ENCODE peak calls at places on chromosomes 5 and 9, in ten cellular contexts. One of them, this sample, is unnamed.

GRCh38 chr5:1161832-1162229 is 39.6 kb upstream of the SLC6A19 start:
- DNase-seq in activated T-helper 9 cell treated with anti-CD3 and anti-CD28 coated beads, Interleukin-2, amount 50 U/mL, for 16 hours: no peak
- DNase-seq in EL: no peak
- DNase-seq in NCI-H82: no peak
- DNase-seq in GM10248: no peak
- DNase-seq in fibroblast of lung: no peak
- DNase-seq in BJ: no peak
- DNase-seq in AG08395: no peak
- DNase-seq in skeletal muscle cell: no peak
- DNase-seq in RWPE1: peak; percentile 63
- DNase-seq in this sample: no peak

GRCh38 chr5:68330564-68330963 is 115.0 kb downstream of the PIK3R1 start:
- DNase-seq in activated T-helper 9 cell treated with anti-CD3 and anti-CD28 coated beads, Interleukin-2, amount 50 U/mL, for 16 hours: no peak
- DNase-seq in EL: peak; percentile 38
- DNase-seq in NCI-H82: no peak
- DNase-seq in GM10248: no peak
- DNase-seq in fibroblast of lung: peak; percentile 51
- DNase-seq in BJ: no peak
- DNase-seq in AG08395: peak; percentile 21
- DNase-seq in skeletal muscle cell: no peak
- DNase-seq in RWPE1: no peak
- DNase-seq in this sample: no peak

GRCh38 chr9:124214596-124215550 is 42.9 kb upstream of the NEK6 start:
- DNase-seq in activated T-helper 9 cell treated with anti-CD3 and anti-CD28 coated beads, Interleukin-2, amount 50 U/mL, for 16 hours: no peak
- DNase-seq in EL: no peak
- DNase-seq in NCI-H82: no peak
- DNase-seq in GM10248: no peak
- DNase-seq in fibroblast of lung: no peak
- DNase-seq in BJ: no peak
- DNase-seq in AG08395: no peak
- DNase-seq in skeletal muscle cell: no peak
- DNase-seq in RWPE1: no peak
- DNase-seq in this sample: no peak

GRCh38 chr5:37604290-37604689 is 225.2 kb downstream of the WDR70 start:
- DNase-seq in activated T-helper 9 cell treated with anti-CD3 and anti-CD28 coated beads, Interleukin-2, amount 50 U/mL, for 16 hours: no peak
- DNase-seq in EL: no peak
- DNase-seq in NCI-H82: no peak
- DNase-seq in GM10248: no peak
- DNase-seq in fibroblast of lung: no peak
- DNase-seq in BJ: no peak
- DNase-seq in AG08395: no peak
- DNase-seq in skeletal muscle cell: no peak
- DNase-seq in RWPE1: no peak
- DNase-seq in this sample: no peak

GRCh38 chr5:172830876-172831662 is 3.0 kb upstream of the ERGIC1 start:
- DNase-seq in activated T-helper 9 cell treated with anti-CD3 and anti-CD28 coated beads, Interleukin-2, amount 50 U/mL, for 16 hours: no peak
- DNase-seq in EL: peak; percentile 76
- DNase-seq in NCI-H82: no peak
- DNase-seq in GM10248: no peak
- DNase-seq in fibroblast of lung: peak; percentile 92
- DNase-seq in BJ: no peak
- DNase-seq in AG08395: peak; percentile 68
- DNase-seq in skeletal muscle cell: peak; percentile 94
- DNase-seq in RWPE1: no peak
- DNase-seq in this sample: no peak

GRCh38 chr5:3394046-3394597 is 201.5 kb upstream of the IRX1 start:
- DNase-seq in activated T-helper 9 cell treated with anti-CD3 and anti-CD28 coated beads, Interleukin-2, amount 50 U/mL, for 16 hours: no peak
- DNase-seq in EL: no peak
- DNase-seq in NCI-H82: peak; percentile 84
- DNase-seq in GM10248: no peak
- DNase-seq in fibroblast of lung: no peak
- DNase-seq in BJ: no peak
- DNase-seq in AG08395: no peak
- DNase-seq in skeletal muscle cell: no peak
- DNase-seq in RWPE1: no peak
- DNase-seq in this sample: no peak

GRCh38 chr5:138445547-138446271 is 6.9 kb downstream of the REEP2 start:
- DNase-seq in activated T-helper 9 cell treated with anti-CD3 and anti-CD28 coated beads, Interleukin-2, amount 50 U/mL, for 16 hours: no peak
- DNase-seq in EL: no peak
- DNase-seq in NCI-H82: no peak
- DNase-seq in GM10248: no peak
- DNase-seq in fibroblast of lung: no peak
- DNase-seq in BJ: no peak
- DNase-seq in AG08395: no peak
- DNase-seq in skeletal muscle cell: no peak
- DNase-seq in RWPE1: no peak
- DNase-seq in this sample: no peak

GRCh38 chr9:104927216-104927911 is 591 bp downstream of the ABCA1 start:
- DNase-seq in activated T-helper 9 cell treated with anti-CD3 and anti-CD28 coated beads, Interleukin-2, amount 50 U/mL, for 16 hours: no peak
- DNase-seq in EL: peak; percentile 62
- DNase-seq in NCI-H82: no peak
- DNase-seq in GM10248: peak; percentile 24
- DNase-seq in fibroblast of lung: peak; percentile 62
- DNase-seq in BJ: no peak
- DNase-seq in AG08395: peak; percentile 33
- DNase-seq in skeletal muscle cell: no peak
- DNase-seq in RWPE1: peak; percentile 63
- DNase-seq in this sample: no peak

GRCh38 chr9:20207161-20207560 is 415.1 kb downstream of the MLLT3 start:
- DNase-seq in activated T-helper 9 cell treated with anti-CD3 and anti-CD28 coated beads, Interleukin-2, amount 50 U/mL, for 16 hours: no peak
- DNase-seq in EL: no peak
- DNase-seq in NCI-H82: no peak
- DNase-seq in GM10248: no peak
- DNase-seq in fibroblast of lung: no peak
- DNase-seq in BJ: no peak
- DNase-seq in AG08395: no peak
- DNase-seq in skeletal muscle cell: no peak
- DNase-seq in RWPE1: no peak
- DNase-seq in this sample: no peak

GRCh38 chr5:101024299-101024698 is 121.2 kb upstream of the ST8SIA4 start:
- DNase-seq in activated T-helper 9 cell treated with anti-CD3 and anti-CD28 coated beads, Interleukin-2, amount 50 U/mL, for 16 hours: no peak
- DNase-seq in EL: no peak
- DNase-seq in NCI-H82: peak; percentile 44
- DNase-seq in GM10248: no peak
- DNase-seq in fibroblast of lung: no peak
- DNase-seq in BJ: no peak
- DNase-seq in AG08395: no peak
- DNase-seq in skeletal muscle cell: no peak
- DNase-seq in RWPE1: no peak
- DNase-seq in this sample: no peak

GRCh38 chr9:80175286-80175906 is 603.6 kb downstream of the TLE4 start:
- DNase-seq in activated T-helper 9 cell treated with anti-CD3 and anti-CD28 coated beads, Interleukin-2, amount 50 U/mL, for 16 hours: no peak
- DNase-seq in EL: peak; percentile 46
- DNase-seq in NCI-H82: peak; percentile 63
- DNase-seq in GM10248: no peak
- DNase-seq in fibroblast of lung: peak; percentile 36
- DNase-seq in BJ: no peak
- DNase-seq in AG08395: peak; percentile 18
- DNase-seq in skeletal muscle cell: no peak
- DNase-seq in RWPE1: peak; percentile 31
- DNase-seq in this sample: no peak

GRCh38 chr5:144583493-144584154 is 413.0 kb downstream of the KCTD16 start:
- DNase-seq in activated T-helper 9 cell treated with anti-CD3 and anti-CD28 coated beads, Interleukin-2, amount 50 U/mL, for 16 hours: no peak
- DNase-seq in EL: no peak
- DNase-seq in NCI-H82: no peak
- DNase-seq in GM10248: no peak
- DNase-seq in fibroblast of lung: no peak
- DNase-seq in BJ: no peak
- DNase-seq in AG08395: no peak
- DNase-seq in skeletal muscle cell: no peak
- DNase-seq in RWPE1: no peak
- DNase-seq in this sample: no peak

GRCh38 chr5:115472601-115473000 is 72.0 kb downstream of the FEM1C start:
- DNase-seq in activated T-helper 9 cell treated with anti-CD3 and anti-CD28 coated beads, Interleukin-2, amount 50 U/mL, for 16 hours: no peak
- DNase-seq in EL: no peak
- DNase-seq in NCI-H82: no peak
- DNase-seq in GM10248: no peak
- DNase-seq in fibroblast of lung: no peak
- DNase-seq in BJ: no peak
- DNase-seq in AG08395: no peak
- DNase-seq in skeletal muscle cell: no peak
- DNase-seq in RWPE1: no peak
- DNase-seq in this sample: no peak

GRCh38 chr9:110040788-110041187 is 167.2 kb downstream of the C9orf152 start:
- DNase-seq in activated T-helper 9 cell treated with anti-CD3 and anti-CD28 coated beads, Interleukin-2, amount 50 U/mL, for 16 hours: no peak
- DNase-seq in EL: peak; percentile 77
- DNase-seq in NCI-H82: no peak
- DNase-seq in GM10248: no peak
- DNase-seq in fibroblast of lung: peak; percentile 85
- DNase-seq in BJ: no peak
- DNase-seq in AG08395: peak; percentile 81
- DNase-seq in skeletal muscle cell: peak; percentile 64
- DNase-seq in RWPE1: no peak
- DNase-seq in this sample: no peak

GRCh38 chr9:8868632-8869031 is 1069.1 kb upstream of the DMAC1 start:
- DNase-seq in activated T-helper 9 cell treated with anti-CD3 and anti-CD28 coated beads, Interleukin-2, amount 50 U/mL, for 16 hours: no peak
- DNase-seq in EL: no peak
- DNase-seq in NCI-H82: no peak
- DNase-seq in GM10248: no peak
- DNase-seq in fibroblast of lung: peak; percentile 79
- DNase-seq in BJ: no peak
- DNase-seq in AG08395: no peak
- DNase-seq in skeletal muscle cell: peak; percentile 4
- DNase-seq in RWPE1: no peak
- DNase-seq in this sample: no peak